ENCODE peak calls at places on chromosome 13, in seven cellular contexts. One of them, this sample, is unnamed.
A peak's percentile ranks its signal among the peaks of the same experiment; 100 is the strongest.

GRCh38 chr13:20647758-20648157 is 55.7 kb upstream of the IL17D start:
- DNase-seq in pancreas: no peak
- DNase-seq in LoVo: no peak
- DNase-seq in activated CD4-positive, alpha-beta T cell treated with anti-CD3 and anti-CD28 coated beads for 1 hour: no peak
- DNase-seq in stimulated activated CD4-positive, alpha-beta T cell treated with anti-CD3 and anti-CD28 coated beads, Interleukin-1b, Interleukin-23, amount 100 ng/mL, for 1 hour: no peak
- DNase-seq in stimulated activated CD8-positive, alpha-beta memory T cell treated with anti-CD3 and anti-CD28 coated beads, Interleukin-7, amount 100 ng/mL, for 1 hour: no peak
- DNase-seq in astrocyte of the spinal cord: no peak
- DNase-seq in this sample: no peak

GRCh38 chr13:73335226-73335625 is 276.4 kb downstream of the KLF5 start:
- DNase-seq in activated CD4-positive, alpha-beta T cell treated with anti-CD3 and anti-CD28 coated beads for 1 hour: no peak
- DNase-seq in stimulated activated CD8-positive, alpha-beta memory T cell treated with anti-CD3 and anti-CD28 coated beads, Interleukin-7, amount 100 ng/mL, for 1 hour: no peak
- DNase-seq in astrocyte of the spinal cord: peak; percentile 71
- DNase-seq in LoVo: peak; percentile 92
- DNase-seq in stimulated activated CD4-positive, alpha-beta T cell treated with anti-CD3 and anti-CD28 coated beads, Interleukin-1b, Interleukin-23, amount 100 ng/mL, for 1 hour: no peak
- DNase-seq in pancreas: no peak
- DNase-seq in this sample: no peak

GRCh38 chr13:88617176-88617575 is 946.0 kb downstream of the SLITRK5 start:
- DNase-seq in stimulated activated CD8-positive, alpha-beta memory T cell treated with anti-CD3 and anti-CD28 coated beads, Interleukin-7, amount 100 ng/mL, for 1 hour: no peak
- DNase-seq in pancreas: no peak
- DNase-seq in activated CD4-positive, alpha-beta T cell treated with anti-CD3 and anti-CD28 coated beads for 1 hour: no peak
- DNase-seq in stimulated activated CD4-positive, alpha-beta T cell treated with anti-CD3 and anti-CD28 coated beads, Interleukin-1b, Interleukin-23, amount 100 ng/mL, for 1 hour: no peak
- DNase-seq in LoVo: no peak
- DNase-seq in astrocyte of the spinal cord: no peak
- DNase-seq in this sample: no peak

GRCh38 chr13:95403349-95404140 is 102.3 kb upstream of the ABCC4 start:
- DNase-seq in activated CD4-positive, alpha-beta T cell treated with anti-CD3 and anti-CD28 coated beads for 1 hour: no peak
- DNase-seq in LoVo: no peak
- DNase-seq in stimulated activated CD4-positive, alpha-beta T cell treated with anti-CD3 and anti-CD28 coated beads, Interleukin-1b, Interleukin-23, amount 100 ng/mL, for 1 hour: no peak
- DNase-seq in stimulated activated CD8-positive, alpha-beta memory T cell treated with anti-CD3 and anti-CD28 coated beads, Interleukin-7, amount 100 ng/mL, for 1 hour: no peak
- DNase-seq in pancreas: no peak
- DNase-seq in astrocyte of the spinal cord: peak; percentile 2
- DNase-seq in this sample: no peak

GRCh38 chr13:66689628-66690027 is 540.5 kb downstream of the PCDH9 start:
- DNase-seq in stimulated activated CD4-positive, alpha-beta T cell treated with anti-CD3 and anti-CD28 coated beads, Interleukin-1b, Interleukin-23, amount 100 ng/mL, for 1 hour: no peak
- DNase-seq in astrocyte of the spinal cord: peak; percentile 54
- DNase-seq in stimulated activated CD8-positive, alpha-beta memory T cell treated with anti-CD3 and anti-CD28 coated beads, Interleukin-7, amount 100 ng/mL, for 1 hour: no peak
- DNase-seq in activated CD4-positive, alpha-beta T cell treated with anti-CD3 and anti-CD28 coated beads for 1 hour: no peak
- DNase-seq in pancreas: no peak
- DNase-seq in LoVo: no peak
- DNase-seq in this sample: no peak

GRCh38 chr13:110278859-110279258 is 28.1 kb downstream of the COL4A1 start:
- DNase-seq in activated CD4-positive, alpha-beta T cell treated with anti-CD3 and anti-CD28 coated beads for 1 hour: no peak
- DNase-seq in stimulated activated CD8-positive, alpha-beta memory T cell treated with anti-CD3 and anti-CD28 coated beads, Interleukin-7, amount 100 ng/mL, for 1 hour: no peak
- DNase-seq in pancreas: no peak
- DNase-seq in stimulated activated CD4-positive, alpha-beta T cell treated with anti-CD3 and anti-CD28 coated beads, Interleukin-1b, Interleukin-23, amount 100 ng/mL, for 1 hour: no peak
- DNase-seq in astrocyte of the spinal cord: no peak
- DNase-seq in LoVo: no peak
- DNase-seq in this sample: no peak

GRCh38 chr13:98556968-98557591 is 19.8 kb downstream of the STK24 start:
- DNase-seq in astrocyte of the spinal cord: no peak
- DNase-seq in stimulated activated CD8-positive, alpha-beta memory T cell treated with anti-CD3 and anti-CD28 coated beads, Interleukin-7, amount 100 ng/mL, for 1 hour: no peak
- DNase-seq in LoVo: no peak
- DNase-seq in stimulated activated CD4-positive, alpha-beta T cell treated with anti-CD3 and anti-CD28 coated beads, Interleukin-1b, Interleukin-23, amount 100 ng/mL, for 1 hour: no peak
- DNase-seq in pancreas: no peak
- DNase-seq in activated CD4-positive, alpha-beta T cell treated with anti-CD3 and anti-CD28 coated beads for 1 hour: no peak
- DNase-seq in this sample: no peak

GRCh38 chr13:41418027-41418426 is 39.3 kb upstream of the RGCC start:
- DNase-seq in stimulated activated CD8-positive, alpha-beta memory T cell treated with anti-CD3 and anti-CD28 coated beads, Interleukin-7, amount 100 ng/mL, for 1 hour: no peak
- DNase-seq in astrocyte of the spinal cord: peak; percentile 72
- DNase-seq in stimulated activated CD4-positive, alpha-beta T cell treated with anti-CD3 and anti-CD28 coated beads, Interleukin-1b, Interleukin-23, amount 100 ng/mL, for 1 hour: no peak
- DNase-seq in activated CD4-positive, alpha-beta T cell treated with anti-CD3 and anti-CD28 coated beads for 1 hour: no peak
- DNase-seq in LoVo: no peak
- DNase-seq in pancreas: no peak
- DNase-seq in this sample: no peak

GRCh38 chr13:48579167-48579918 is 46.5 kb upstream of the RCBTB2 start:
- DNase-seq in pancreas: no peak
- DNase-seq in activated CD4-positive, alpha-beta T cell treated with anti-CD3 and anti-CD28 coated beads for 1 hour: no peak
- DNase-seq in astrocyte of the spinal cord: no peak
- DNase-seq in stimulated activated CD8-positive, alpha-beta memory T cell treated with anti-CD3 and anti-CD28 coated beads, Interleukin-7, amount 100 ng/mL, for 1 hour: no peak
- DNase-seq in stimulated activated CD4-positive, alpha-beta T cell treated with anti-CD3 and anti-CD28 coated beads, Interleukin-1b, Interleukin-23, amount 100 ng/mL, for 1 hour: no peak
- DNase-seq in LoVo: no peak
- DNase-seq in this sample: no peak

GRCh38 chr13:101397742-101398141 is 18.6 kb downstream of the NALCN start:
- DNase-seq in astrocyte of the spinal cord: peak; percentile 80
- DNase-seq in stimulated activated CD8-positive, alpha-beta memory T cell treated with anti-CD3 and anti-CD28 coated beads, Interleukin-7, amount 100 ng/mL, for 1 hour: no peak
- DNase-seq in pancreas: no peak
- DNase-seq in stimulated activated CD4-positive, alpha-beta T cell treated with anti-CD3 and anti-CD28 coated beads, Interleukin-1b, Interleukin-23, amount 100 ng/mL, for 1 hour: no peak
- DNase-seq in activated CD4-positive, alpha-beta T cell treated with anti-CD3 and anti-CD28 coated beads for 1 hour: no peak
- DNase-seq in LoVo: no peak
- DNase-seq in this sample: peak; percentile 75

GRCh38 chr13:111252449-111253124 is 67.9 kb upstream of the TEX29 start:
- DNase-seq in activated CD4-positive, alpha-beta T cell treated with anti-CD3 and anti-CD28 coated beads for 1 hour: no peak
- DNase-seq in stimulated activated CD8-positive, alpha-beta memory T cell treated with anti-CD3 and anti-CD28 coated beads, Interleukin-7, amount 100 ng/mL, for 1 hour: no peak
- DNase-seq in stimulated activated CD4-positive, alpha-beta T cell treated with anti-CD3 and anti-CD28 coated beads, Interleukin-1b, Interleukin-23, amount 100 ng/mL, for 1 hour: no peak
- DNase-seq in pancreas: no peak
- DNase-seq in LoVo: no peak
- DNase-seq in astrocyte of the spinal cord: peak; percentile 37
- DNase-seq in this sample: no peak

GRCh38 chr13:20461481-20461859 is 64.2 kb downstream of the CRYL1 start:
- DNase-seq in stimulated activated CD8-positive, alpha-beta memory T cell treated with anti-CD3 and anti-CD28 coated beads, Interleukin-7, amount 100 ng/mL, for 1 hour: no peak
- DNase-seq in astrocyte of the spinal cord: peak; percentile 67
- DNase-seq in activated CD4-positive, alpha-beta T cell treated with anti-CD3 and anti-CD28 coated beads for 1 hour: no peak
- DNase-seq in stimulated activated CD4-positive, alpha-beta T cell treated with anti-CD3 and anti-CD28 coated beads, Interleukin-1b, Interleukin-23, amount 100 ng/mL, for 1 hour: no peak
- DNase-seq in pancreas: no peak
- DNase-seq in LoVo: no peak
- DNase-seq in this sample: no peak

GRCh38 chr13:41311607-41312500 is 787 bp downstream of the NAA16 start:
- DNase-seq in stimulated activated CD4-positive, alpha-beta T cell treated with anti-CD3 and anti-CD28 coated beads, Interleukin-1b, Interleukin-23, amount 100 ng/mL, for 1 hour: no peak
- DNase-seq in activated CD4-positive, alpha-beta T cell treated with anti-CD3 and anti-CD28 coated beads for 1 hour: peak; percentile 45
- DNase-seq in astrocyte of the spinal cord: peak; percentile 37
- DNase-seq in stimulated activated CD8-positive, alpha-beta memory T cell treated with anti-CD3 and anti-CD28 coated beads, Interleukin-7, amount 100 ng/mL, for 1 hour: peak; percentile 32
- DNase-seq in pancreas: no peak
- DNase-seq in LoVo: peak; percentile 45
- DNase-seq in this sample: no peak

GRCh38 chr13:27933580-27934328 is 14.0 kb downstream of the PDX1 start:
- DNase-seq in astrocyte of the spinal cord: no peak
- DNase-seq in pancreas: peak; percentile 61
- DNase-seq in LoVo: no peak
- DNase-seq in stimulated activated CD8-positive, alpha-beta memory T cell treated with anti-CD3 and anti-CD28 coated beads, Interleukin-7, amount 100 ng/mL, for 1 hour: no peak
- DNase-seq in activated CD4-positive, alpha-beta T cell treated with anti-CD3 and anti-CD28 coated beads for 1 hour: no peak
- DNase-seq in stimulated activated CD4-positive, alpha-beta T cell treated with anti-CD3 and anti-CD28 coated beads, Interleukin-1b, Interleukin-23, amount 100 ng/mL, for 1 hour: no peak
- DNase-seq in this sample: no peak

GRCh38 chr13:31725841-31726240 is 13.5 kb upstream of the RXFP2 start:
- DNase-seq in stimulated activated CD8-positive, alpha-beta memory T cell treated with anti-CD3 and anti-CD28 coated beads, Interleukin-7, amount 100 ng/mL, for 1 hour: no peak
- DNase-seq in stimulated activated CD4-positive, alpha-beta T cell treated with anti-CD3 and anti-CD28 coated beads, Interleukin-1b, Interleukin-23, amount 100 ng/mL, for 1 hour: no peak
- DNase-seq in pancreas: no peak
- DNase-seq in astrocyte of the spinal cord: no peak
- DNase-seq in LoVo: peak; percentile 34
- DNase-seq in activated CD4-positive, alpha-beta T cell treated with anti-CD3 and anti-CD28 coated beads for 1 hour: no peak
- DNase-seq in this sample: no peak

GRCh38 chr13:30585748-30586262 is 31.9 kb upstream of the USPL1 start:
- DNase-seq in pancreas: no peak
- DNase-seq in stimulated activated CD4-positive, alpha-beta T cell treated with anti-CD3 and anti-CD28 coated beads, Interleukin-1b, Interleukin-23, amount 100 ng/mL, for 1 hour: no peak
- DNase-seq in stimulated activated CD8-positive, alpha-beta memory T cell treated with anti-CD3 and anti-CD28 coated beads, Interleukin-7, amount 100 ng/mL, for 1 hour: no peak
- DNase-seq in activated CD4-positive, alpha-beta T cell treated with anti-CD3 and anti-CD28 coated beads for 1 hour: no peak
- DNase-seq in astrocyte of the spinal cord: peak; percentile 69
- DNase-seq in LoVo: no peak
- DNase-seq in this sample: no peak

GRCh38 chr13:37561031-37561430 is 37.5 kb downstream of the POSTN start:
- DNase-seq in LoVo: no peak
- DNase-seq in astrocyte of the spinal cord: no peak
- DNase-seq in activated CD4-positive, alpha-beta T cell treated with anti-CD3 and anti-CD28 coated beads for 1 hour: no peak
- DNase-seq in stimulated activated CD4-positive, alpha-beta T cell treated with anti-CD3 and anti-CD28 coated beads, Interleukin-1b, Interleukin-23, amount 100 ng/mL, for 1 hour: no peak
- DNase-seq in stimulated activated CD8-positive, alpha-beta memory T cell treated with anti-CD3 and anti-CD28 coated beads, Interleukin-7, amount 100 ng/mL, for 1 hour: no peak
- DNase-seq in pancreas: no peak
- DNase-seq in this sample: no peak

GRCh38 chr13:30870049-30870884 is 35.8 kb upstream of the MEDAG start:
- DNase-seq in stimulated activated CD8-positive, alpha-beta memory T cell treated with anti-CD3 and anti-CD28 coated beads, Interleukin-7, amount 100 ng/mL, for 1 hour: no peak
- DNase-seq in activated CD4-positive, alpha-beta T cell treated with anti-CD3 and anti-CD28 coated beads for 1 hour: no peak
- DNase-seq in pancreas: no peak
- DNase-seq in LoVo: peak; percentile 7
- DNase-seq in stimulated activated CD4-positive, alpha-beta T cell treated with anti-CD3 and anti-CD28 coated beads, Interleukin-1b, Interleukin-23, amount 100 ng/mL, for 1 hour: no peak
- DNase-seq in astrocyte of the spinal cord: peak; percentile 99
- DNase-seq in this sample: no peak

GRCh38 chr13:73325351-73326214 is 266.8 kb downstream of the KLF5 start:
- DNase-seq in LoVo: peak; percentile 79
- DNase-seq in stimulated activated CD8-positive, alpha-beta memory T cell treated with anti-CD3 and anti-CD28 coated beads, Interleukin-7, amount 100 ng/mL, for 1 hour: no peak
- DNase-seq in pancreas: no peak
- DNase-seq in stimulated activated CD4-positive, alpha-beta T cell treated with anti-CD3 and anti-CD28 coated beads, Interleukin-1b, Interleukin-23, amount 100 ng/mL, for 1 hour: no peak
- DNase-seq in astrocyte of the spinal cord: no peak
- DNase-seq in activated CD4-positive, alpha-beta T cell treated with anti-CD3 and anti-CD28 coated beads for 1 hour: no peak
- DNase-seq in this sample: no peak

GRCh38 chr13:49569993-49570689 is 15.2 kb downstream of the RCBTB1 start:
- DNase-seq in activated CD4-positive, alpha-beta T cell treated with anti-CD3 and anti-CD28 coated beads for 1 hour: no peak
- DNase-seq in astrocyte of the spinal cord: no peak
- DNase-seq in stimulated activated CD4-positive, alpha-beta T cell treated with anti-CD3 and anti-CD28 coated beads, Interleukin-1b, Interleukin-23, amount 100 ng/mL, for 1 hour: no peak
- DNase-seq in stimulated activated CD8-positive, alpha-beta memory T cell treated with anti-CD3 and anti-CD28 coated beads, Interleukin-7, amount 100 ng/mL, for 1 hour: no peak
- DNase-seq in pancreas: no peak
- DNase-seq in LoVo: no peak
- DNase-seq in this sample: no peak

GRCh38 chr13:51825681-51826254 is 19.2 kb downstream of the TMEM272 start:
- DNase-seq in stimulated activated CD4-positive, alpha-beta T cell treated with anti-CD3 and anti-CD28 coated beads, Interleukin-1b, Interleukin-23, amount 100 ng/mL, for 1 hour: no peak
- DNase-seq in astrocyte of the spinal cord: no peak
- DNase-seq in activated CD4-positive, alpha-beta T cell treated with anti-CD3 and anti-CD28 coated beads for 1 hour: no peak
- DNase-seq in pancreas: no peak
- DNase-seq in LoVo: no peak
- DNase-seq in stimulated activated CD8-positive, alpha-beta memory T cell treated with anti-CD3 and anti-CD28 coated beads, Interleukin-7, amount 100 ng/mL, for 1 hour: no peak
- DNase-seq in this sample: no peak

GRCh38 chr13:86080340-86080995 is 281.2 kb upstream of the SLITRK6 start:
- DNase-seq in astrocyte of the spinal cord: peak; percentile 57
- DNase-seq in LoVo: no peak
- DNase-seq in pancreas: no peak
- DNase-seq in stimulated activated CD8-positive, alpha-beta memory T cell treated with anti-CD3 and anti-CD28 coated beads, Interleukin-7, amount 100 ng/mL, for 1 hour: no peak
- DNase-seq in activated CD4-positive, alpha-beta T cell treated with anti-CD3 and anti-CD28 coated beads for 1 hour: no peak
- DNase-seq in stimulated activated CD4-positive, alpha-beta T cell treated with anti-CD3 and anti-CD28 coated beads, Interleukin-1b, Interleukin-23, amount 100 ng/mL, for 1 hour: no peak
- DNase-seq in this sample: no peak

GRCh38 chr13:47548294-47548825 is 452.7 kb downstream of the SUCLA2 start:
- DNase-seq in pancreas: no peak
- DNase-seq in activated CD4-positive, alpha-beta T cell treated with anti-CD3 and anti-CD28 coated beads for 1 hour: no peak
- DNase-seq in LoVo: no peak
- DNase-seq in astrocyte of the spinal cord: no peak
- DNase-seq in stimulated activated CD8-positive, alpha-beta memory T cell treated with anti-CD3 and anti-CD28 coated beads, Interleukin-7, amount 100 ng/mL, for 1 hour: no peak
- DNase-seq in stimulated activated CD4-positive, alpha-beta T cell treated with anti-CD3 and anti-CD28 coated beads, Interleukin-1b, Interleukin-23, amount 100 ng/mL, for 1 hour: no peak
- DNase-seq in this sample: no peak

GRCh38 chr13:44810067-44810840 is 179.0 kb downstream of the NUFIP1 start:
- DNase-seq in pancreas: no peak
- DNase-seq in stimulated activated CD4-positive, alpha-beta T cell treated with anti-CD3 and anti-CD28 coated beads, Interleukin-1b, Interleukin-23, amount 100 ng/mL, for 1 hour: no peak
- DNase-seq in LoVo: no peak
- DNase-seq in astrocyte of the spinal cord: peak; percentile 35
- DNase-seq in activated CD4-positive, alpha-beta T cell treated with anti-CD3 and anti-CD28 coated beads for 1 hour: no peak
- DNase-seq in stimulated activated CD8-positive, alpha-beta memory T cell treated with anti-CD3 and anti-CD28 coated beads, Interleukin-7, amount 100 ng/mL, for 1 hour: no peak
- DNase-seq in this sample: no peak

GRCh38 chr13:102312841-102313240 is 89.0 kb downstream of the FGF14 start:
- DNase-seq in LoVo: no peak
- DNase-seq in stimulated activated CD4-positive, alpha-beta T cell treated with anti-CD3 and anti-CD28 coated beads, Interleukin-1b, Interleukin-23, amount 100 ng/mL, for 1 hour: no peak
- DNase-seq in pancreas: no peak
- DNase-seq in astrocyte of the spinal cord: no peak
- DNase-seq in activated CD4-positive, alpha-beta T cell treated with anti-CD3 and anti-CD28 coated beads for 1 hour: no peak
- DNase-seq in stimulated activated CD8-positive, alpha-beta memory T cell treated with anti-CD3 and anti-CD28 coated beads, Interleukin-7, amount 100 ng/mL, for 1 hour: no peak
- DNase-seq in this sample: no peak

GRCh38 chr13:26718872-26719271 is 41.7 kb downstream of the GPR12 start:
- DNase-seq in pancreas: no peak
- DNase-seq in activated CD4-positive, alpha-beta T cell treated with anti-CD3 and anti-CD28 coated beads for 1 hour: no peak
- DNase-seq in stimulated activated CD8-positive, alpha-beta memory T cell treated with anti-CD3 and anti-CD28 coated beads, Interleukin-7, amount 100 ng/mL, for 1 hour: no peak
- DNase-seq in stimulated activated CD4-positive, alpha-beta T cell treated with anti-CD3 and anti-CD28 coated beads, Interleukin-1b, Interleukin-23, amount 100 ng/mL, for 1 hour: no peak
- DNase-seq in LoVo: no peak
- DNase-seq in astrocyte of the spinal cord: no peak
- DNase-seq in this sample: no peak

GRCh38 chr13:36907801-36908200 is 12.2 kb downstream of the SMAD9 start:
- DNase-seq in stimulated activated CD4-positive, alpha-beta T cell treated with anti-CD3 and anti-CD28 coated beads, Interleukin-1b, Interleukin-23, amount 100 ng/mL, for 1 hour: no peak
- DNase-seq in astrocyte of the spinal cord: no peak
- DNase-seq in stimulated activated CD8-positive, alpha-beta memory T cell treated with anti-CD3 and anti-CD28 coated beads, Interleukin-7, amount 100 ng/mL, for 1 hour: no peak
- DNase-seq in pancreas: no peak
- DNase-seq in activated CD4-positive, alpha-beta T cell treated with anti-CD3 and anti-CD28 coated beads for 1 hour: no peak
- DNase-seq in LoVo: no peak
- DNase-seq in this sample: no peak

GRCh38 chr13:75838366-75839017 is 202.4 kb downstream of the LMO7 start:
- DNase-seq in stimulated activated CD4-positive, alpha-beta T cell treated with anti-CD3 and anti-CD28 coated beads, Interleukin-1b, Interleukin-23, amount 100 ng/mL, for 1 hour: no peak
- DNase-seq in activated CD4-positive, alpha-beta T cell treated with anti-CD3 and anti-CD28 coated beads for 1 hour: no peak
- DNase-seq in LoVo: no peak
- DNase-seq in astrocyte of the spinal cord: no peak
- DNase-seq in stimulated activated CD8-positive, alpha-beta memory T cell treated with anti-CD3 and anti-CD28 coated beads, Interleukin-7, amount 100 ng/mL, for 1 hour: no peak
- DNase-seq in pancreas: no peak
- DNase-seq in this sample: no peak

GRCh38 chr13:113544896-113545295 is 39.7 kb upstream of the TFDP1 start:
- DNase-seq in activated CD4-positive, alpha-beta T cell treated with anti-CD3 and anti-CD28 coated beads for 1 hour: no peak
- DNase-seq in LoVo: no peak
- DNase-seq in stimulated activated CD8-positive, alpha-beta memory T cell treated with anti-CD3 and anti-CD28 coated beads, Interleukin-7, amount 100 ng/mL, for 1 hour: no peak
- DNase-seq in astrocyte of the spinal cord: no peak
- DNase-seq in pancreas: peak; percentile 34
- DNase-seq in stimulated activated CD4-positive, alpha-beta T cell treated with anti-CD3 and anti-CD28 coated beads, Interleukin-1b, Interleukin-23, amount 100 ng/mL, for 1 hour: no peak
- DNase-seq in this sample: peak; percentile 27

GRCh38 chr13:44801990-44802389 is 187.3 kb downstream of the NUFIP1 start:
- DNase-seq in astrocyte of the spinal cord: peak; percentile 83
- DNase-seq in pancreas: no peak
- DNase-seq in activated CD4-positive, alpha-beta T cell treated with anti-CD3 and anti-CD28 coated beads for 1 hour: no peak
- DNase-seq in stimulated activated CD8-positive, alpha-beta memory T cell treated with anti-CD3 and anti-CD28 coated beads, Interleukin-7, amount 100 ng/mL, for 1 hour: no peak
- DNase-seq in LoVo: no peak
- DNase-seq in stimulated activated CD4-positive, alpha-beta T cell treated with anti-CD3 and anti-CD28 coated beads, Interleukin-1b, Interleukin-23, amount 100 ng/mL, for 1 hour: no peak
- DNase-seq in this sample: no peak

GRCh38 chr13:96994030-96994848 is at the start of gene OXGR1:
- DNase-seq in astrocyte of the spinal cord: no peak
- DNase-seq in stimulated activated CD8-positive, alpha-beta memory T cell treated with anti-CD3 and anti-CD28 coated beads, Interleukin-7, amount 100 ng/mL, for 1 hour: no peak
- DNase-seq in pancreas: peak; percentile 71
- DNase-seq in LoVo: no peak
- DNase-seq in activated CD4-positive, alpha-beta T cell treated with anti-CD3 and anti-CD28 coated beads for 1 hour: no peak
- DNase-seq in stimulated activated CD4-positive, alpha-beta T cell treated with anti-CD3 and anti-CD28 coated beads, Interleukin-1b, Interleukin-23, amount 100 ng/mL, for 1 hour: no peak
- DNase-seq in this sample: no peak

GRCh38 chr13:85313761-85314503 is 485.3 kb downstream of the SLITRK6 start:
- DNase-seq in astrocyte of the spinal cord: peak; percentile 59
- DNase-seq in activated CD4-positive, alpha-beta T cell treated with anti-CD3 and anti-CD28 coated beads for 1 hour: no peak
- DNase-seq in LoVo: peak; percentile 14
- DNase-seq in stimulated activated CD8-positive, alpha-beta memory T cell treated with anti-CD3 and anti-CD28 coated beads, Interleukin-7, amount 100 ng/mL, for 1 hour: no peak
- DNase-seq in pancreas: no peak
- DNase-seq in stimulated activated CD4-positive, alpha-beta T cell treated with anti-CD3 and anti-CD28 coated beads, Interleukin-1b, Interleukin-23, amount 100 ng/mL, for 1 hour: no peak
- DNase-seq in this sample: no peak

GRCh38 chr13:36981156-36981743 is 17.9 kb downstream of the ALG5 start:
- DNase-seq in stimulated activated CD4-positive, alpha-beta T cell treated with anti-CD3 and anti-CD28 coated beads, Interleukin-1b, Interleukin-23, amount 100 ng/mL, for 1 hour: no peak
- DNase-seq in stimulated activated CD8-positive, alpha-beta memory T cell treated with anti-CD3 and anti-CD28 coated beads, Interleukin-7, amount 100 ng/mL, for 1 hour: no peak
- DNase-seq in pancreas: no peak
- DNase-seq in activated CD4-positive, alpha-beta T cell treated with anti-CD3 and anti-CD28 coated beads for 1 hour: no peak
- DNase-seq in astrocyte of the spinal cord: peak; percentile 71
- DNase-seq in LoVo: peak; percentile 15
- DNase-seq in this sample: no peak

GRCh38 chr13:59269476-59269875 is 894.3 kb downstream of the DIAPH3 start:
- DNase-seq in activated CD4-positive, alpha-beta T cell treated with anti-CD3 and anti-CD28 coated beads for 1 hour: no peak
- DNase-seq in stimulated activated CD8-positive, alpha-beta memory T cell treated with anti-CD3 and anti-CD28 coated beads, Interleukin-7, amount 100 ng/mL, for 1 hour: no peak
- DNase-seq in stimulated activated CD4-positive, alpha-beta T cell treated with anti-CD3 and anti-CD28 coated beads, Interleukin-1b, Interleukin-23, amount 100 ng/mL, for 1 hour: no peak
- DNase-seq in pancreas: no peak
- DNase-seq in LoVo: no peak
- DNase-seq in astrocyte of the spinal cord: peak; percentile 87
- DNase-seq in this sample: no peak

GRCh38 chr13:49356224-49356623 is 87.6 kb downstream of the CAB39L start:
- DNase-seq in pancreas: no peak
- DNase-seq in stimulated activated CD4-positive, alpha-beta T cell treated with anti-CD3 and anti-CD28 coated beads, Interleukin-1b, Interleukin-23, amount 100 ng/mL, for 1 hour: no peak
- DNase-seq in LoVo: peak; percentile 9
- DNase-seq in astrocyte of the spinal cord: peak; percentile 88
- DNase-seq in activated CD4-positive, alpha-beta T cell treated with anti-CD3 and anti-CD28 coated beads for 1 hour: no peak
- DNase-seq in stimulated activated CD8-positive, alpha-beta memory T cell treated with anti-CD3 and anti-CD28 coated beads, Interleukin-7, amount 100 ng/mL, for 1 hour: no peak
- DNase-seq in this sample: no peak

GRCh38 chr13:84641491-84641890 is 759.2 kb upstream of the SLITRK1 start:
- DNase-seq in LoVo: no peak
- DNase-seq in activated CD4-positive, alpha-beta T cell treated with anti-CD3 and anti-CD28 coated beads for 1 hour: no peak
- DNase-seq in astrocyte of the spinal cord: peak; percentile 57
- DNase-seq in pancreas: no peak
- DNase-seq in stimulated activated CD8-positive, alpha-beta memory T cell treated with anti-CD3 and anti-CD28 coated beads, Interleukin-7, amount 100 ng/mL, for 1 hour: no peak
- DNase-seq in stimulated activated CD4-positive, alpha-beta T cell treated with anti-CD3 and anti-CD28 coated beads, Interleukin-1b, Interleukin-23, amount 100 ng/mL, for 1 hour: no peak
- DNase-seq in this sample: no peak